ENCODE peak calls at places on chromosomes 7 and 10, in four cellular contexts. Q is SK-N-SH, K is K562, S is H1. L is an unnamed sample.

GRCh38 chr10:92011560-92012214 is 88.1 kb downstream of the BTAF1 start:
- DNase-seq in Q (no peak), K (peak; percentile 43), S (no peak), L (no peak)

GRCh38 chr10:8058274-8059111 is 4.0 kb downstream of the GATA3 start:
- DNase-seq in Q (no peak), K (no peak), S (no peak), L (no peak)

GRCh38 chr10:9253121-9253520 is 1198.6 kb downstream of the GATA3 start:
- DNase-seq in Q (peak; percentile 23), K (no peak), S (no peak), L (no peak)

GRCh38 chr10:48802611-48803046 is 118.0 kb downstream of the WDFY4 start:
- DNase-seq in Q (no peak), K (no peak), S (no peak), L (no peak)

GRCh38 chr10:93752761-93753160 is 5.0 kb upstream of the LGI1 start:
- DNase-seq in Q (no peak), K (no peak), S (no peak), L (no peak)

GRCh38 chr7:130894146-130895005 is 160.4 kb upstream of the KLF14 start:
- DNase-seq in Q (no peak), K (peak; percentile 62), S (no peak), L (peak; percentile 34)

GRCh38 chr10:24762966-24763623 is 39.4 kb upstream of the ARHGAP21 start:
- DNase-seq in Q (no peak), K (no peak), S (peak; percentile 1), L (no peak)

GRCh38 chr10:88071814-88072380 is 208.5 kb downstream of the PTEN start:
- DNase-seq in Q (no peak), K (no peak), S (no peak), L (no peak)

GRCh38 chr10:97319671-97320479 is 804 bp downstream of the FRAT1 start:
- DNase-seq in Q (peak; percentile 84), K (no peak), S (peak; percentile 36), L (peak; percentile 76)

GRCh38 chr10:97321032-97321806 is 2.1 kb downstream of the FRAT1 start:
- DNase-seq in Q (no peak), K (no peak), S (no peak), L (peak; percentile 49)

GRCh38 chr10:97318772-97319651 is at the start of gene FRAT1:
- DNase-seq in Q (peak; percentile 89), K (peak; percentile 90), S (peak; percentile 65), L (peak; percentile 92)

GRCh38 chr10:97321807-97322195 is 2.7 kb downstream of the FRAT1 start:
- DNase-seq in Q (no peak), K (no peak), S (no peak), L (no peak)

DNA sequence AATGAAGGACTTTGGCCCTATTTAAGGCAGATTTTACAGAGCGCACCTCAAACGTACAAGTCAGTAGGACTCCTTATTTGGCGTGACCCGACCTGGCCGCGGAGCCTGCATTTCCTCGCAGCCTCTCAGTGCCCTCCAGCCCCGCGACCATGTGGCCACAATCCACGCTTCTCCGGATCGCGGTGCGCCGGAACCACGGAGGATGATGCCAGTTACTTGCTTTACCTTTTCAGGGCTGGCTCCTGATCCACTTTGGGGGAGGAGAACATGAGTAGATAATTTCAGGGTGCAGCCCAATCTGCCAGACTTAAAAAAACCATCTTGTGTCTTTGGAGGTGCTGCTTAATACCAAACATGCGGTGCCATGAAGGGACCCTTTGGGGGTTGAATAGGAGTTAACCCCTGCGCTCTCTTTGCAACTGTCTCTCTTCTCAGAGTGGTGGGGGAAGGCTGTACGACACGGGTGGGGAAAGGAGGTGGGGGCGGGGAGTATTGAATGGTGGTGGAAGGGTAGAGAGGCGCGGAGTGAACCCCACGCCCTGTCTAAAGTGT is 1.5 kb downstream of the FRAT1 start:
- DNase-seq in Q (peak; percentile 27), K (no peak), S (no peak), L (peak; percentile 21)
- TF ChIP-seq TEAD4 in Q (no peak), K (no peak), S (no peak), L (no peak)

GRCh38 chr10:71080381-71081228 is 131.8 kb upstream of the UNC5B start:
- DNase-seq in Q (no peak), K (no peak), S (no peak), L (peak; percentile 4)

GRCh38 chr10:71077796-71078453 is 134.4 kb upstream of the UNC5B start:
- DNase-seq in Q (no peak), K (no peak), S (no peak), L (peak; percentile 3)

GRCh38 chr10:71081229-71081560 is 131.2 kb upstream of the UNC5B start:
- DNase-seq in Q (no peak), K (no peak), S (no peak), L (peak; percentile 4)

GRCh38 chr10:71078454-71079145 is 133.8 kb upstream of the UNC5B start:
- DNase-seq in Q (no peak), K (no peak), S (no peak), L (peak; percentile 3)

DNA sequence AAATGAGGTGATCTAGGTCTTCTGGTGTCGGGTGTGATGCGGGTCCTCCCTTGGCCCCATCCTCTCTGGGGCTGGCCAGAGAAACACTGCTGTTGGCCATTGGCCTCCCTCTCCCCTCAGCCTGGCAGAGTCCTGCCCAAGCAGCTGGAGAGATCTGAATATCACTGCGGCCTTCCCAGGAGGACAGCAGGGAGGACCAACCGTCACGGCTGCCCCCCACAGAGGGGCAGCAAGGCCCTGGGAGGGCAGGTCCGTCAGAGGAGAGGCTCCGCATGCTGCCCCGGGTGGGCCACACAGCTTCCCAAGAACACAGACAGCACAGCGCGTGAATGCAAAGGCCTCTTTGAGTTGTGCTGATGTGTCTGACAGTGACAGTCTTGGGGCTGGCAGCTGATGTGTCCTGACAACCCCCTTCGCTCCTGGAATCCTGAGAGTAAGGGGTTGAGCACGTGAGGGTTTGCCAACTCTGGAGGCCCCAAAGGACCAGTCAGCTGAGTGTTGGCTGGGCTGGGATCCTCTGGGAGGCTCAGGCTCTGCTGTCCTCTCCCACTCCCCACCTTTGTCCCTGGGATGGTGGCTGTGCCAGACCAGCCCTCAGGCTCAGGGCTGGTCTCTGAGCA is 132.5 kb upstream of the UNC5B start:
- DNase-seq in Q (no peak), K (no peak), S (no peak), L (peak; percentile 6)
- TF ChIP-seq TEAD4 in Q (no peak), K (no peak), S (no peak), L (no peak)

DNA sequence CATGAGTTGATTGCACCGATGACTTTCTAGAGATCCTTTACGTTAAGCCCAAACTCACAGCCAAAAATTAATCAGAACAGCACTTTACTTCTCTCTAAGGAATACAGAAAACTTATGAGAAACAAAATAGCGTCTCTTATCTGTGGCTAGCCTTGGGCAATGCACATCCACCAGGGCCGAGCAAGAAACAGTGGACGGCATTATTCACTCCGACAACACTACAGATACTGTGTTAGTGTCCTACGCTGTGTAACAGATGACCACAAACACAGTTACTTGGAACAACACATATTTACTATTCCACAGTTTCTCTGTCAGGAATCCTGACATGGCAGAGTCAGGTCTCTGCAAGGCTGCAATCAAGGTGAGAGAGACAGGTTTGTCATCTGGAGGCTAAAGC is 598.3 kb upstream of the ADARB2 start:
- DNase-seq in Q (no peak), K (no peak), S (no peak), L (no peak)
- TF ChIP-seq TEAD4 in Q (no peak), K (no peak), S (no peak), L (no peak)

GRCh38 chr7:43377196-43377935 is 205.5 kb upstream of the STK17A start:
- DNase-seq in Q (no peak), K (no peak), S (no peak), L (no peak)

GRCh38 chr7:43372656-43373355 is 210.1 kb upstream of the STK17A start:
- DNase-seq in Q (peak; percentile 40), K (no peak), S (no peak), L (no peak)
- TF ChIP-seq TEAD4 in Q (no peak), K (no peak), S (no peak), L (no peak)

GRCh38 chr7:113405296-113406056 is 287.1 kb upstream of the SMIM30 start:
- DNase-seq in Q (no peak), K (no peak), S (no peak), L (no peak)

GRCh38 chr7:113402005-113402404 is 283.7 kb upstream of the SMIM30 start:
- DNase-seq in Q (peak; percentile 10), K (no peak), S (no peak), L (no peak)

GRCh38 chr7:113408999-113409398 is 290.6 kb upstream of the SMIM30 start:
- DNase-seq in Q (no peak), K (no peak), S (no peak), L (no peak)

GRCh38 chr7:113404245-113404644 is 285.9 kb upstream of the SMIM30 start:
- DNase-seq in Q (peak; percentile 19), K (peak; percentile 51), S (peak; percentile 13), L (peak; percentile 24)
- TF ChIP-seq TEAD4 in Q (no peak), K (no peak), S (no peak), L (no peak)